ENCODE peak calls at places on chromosome X, in seven cellular contexts. N is Right ventricle myocardium superior; Z is GM20000; F is stimulated activated CD4-positive, alpha-beta T cell treated with anti-CD3 and anti-CD28 coated beads, Interleukin-4, amount 100 ng/mL, for 24 hours; O is iris pigment epithelial cell; K is transverse colon; J is activated T-helper 1 cell treated with Interleukin-2 at 50 U/mL for 16 hours. H is an unnamed sample.

GRCh38 chrX:103453655-103454054 is 65.6 kb downstream of the RAB40A start:
- DNase-seq in N (no peak), Z (no peak), F (no peak), O (peak), K (no peak), J (no peak), H (no peak)

GRCh38 chrX:134990475-134991473 is at the start of gene SMIM10:
- DNase-seq in N (peak), Z (peak), F (peak), O (peak), K (peak), J (peak), H (no peak)

GRCh38 chrX:47501226-47502071 is 18.4 kb upstream of the ZNF41 start:
- DNase-seq in N (no peak), Z (no peak), F (no peak), O (peak), K (no peak), J (no peak), H (no peak)

GRCh38 chrX:2701600-2701999 is 10.5 kb downstream of the CD99 start:
- DNase-seq in N (peak), Z (no peak), F (no peak), O (no peak), K (no peak), J (no peak), H (peak)

GRCh38 chrX:102659790-102660757 is 8.8 kb downstream of the GPRASP1 start:
- DNase-seq in N (peak), Z (peak), F (peak), O (peak), K (peak), J (peak), H (no peak)

GRCh38 chrX:1207496-1208025 is 4.9 kb downstream of the CRLF2 start:
- DNase-seq in N (no peak), Z (no peak), F (no peak), O (no peak), K (no peak), J (no peak), H (no peak)

GRCh38 chrX:128052303-128052702 is at the start of gene ACTRT1:
- DNase-seq in N (no peak), Z (no peak), F (no peak), O (no peak), K (no peak), J (no peak), H (no peak)

GRCh38 chrX:131288738-131289511 is at the start of gene IGSF1:
- DNase-seq in N (peak), Z (no peak), F (no peak), O (peak), K (peak), J (no peak), H (no peak)

GRCh38 chrX:154729439-154729838 is 21.4 kb downstream of the GAB3 start:
- DNase-seq in N (no peak), Z (no peak), F (no peak), O (no peak), K (no peak), J (no peak), H (no peak)

GRCh38 chrX:13418126-13419091 is 98.6 kb upstream of the ATXN3L start:
- DNase-seq in N (no peak), Z (no peak), F (no peak), O (no peak), K (no peak), J (no peak), H (no peak)